ENCODE peak calls at places on chromosome 12, in ten cellular contexts. M is heart right ventricle; Y is pancreas; L is DND-41; R is upper lobe of right lung; T is CD8-positive, alpha-beta T cell; P is ovary; V is IMR-90; S is cardiac muscle cell; J is A673. E is an unnamed sample.

GRCh38 chr12:25269701-25270100 is 19.0 kb upstream of the KRAS start:
- DNase-seq in M (no peak), Y (no peak), L (no peak), R (no peak), T (no peak), P (no peak), V (no peak), S (no peak), J (no peak), E (no peak)

GRCh38 chr12:32116897-32117296 is 10.2 kb downstream of the BICD1 start:
- DNase-seq in M (no peak), Y (no peak), L (no peak), R (no peak), T (no peak), P (no peak), V (peak), S (no peak), J (peak), E (no peak)

GRCh38 chr12:120125029-120125428 is 8.5 kb upstream of the RAB35 start:
- DNase-seq in M (no peak), Y (no peak), L (no peak), R (no peak), T (no peak), P (no peak), V (no peak), S (no peak), J (no peak), E (no peak)

GRCh38 chr12:12837025-12837872 is 24.1 kb downstream of the DDX47 start:
- DNase-seq in M (no peak), Y (no peak), L (no peak), R (no peak), T (no peak), P (peak), V (peak), S (peak), J (peak), E (no peak)

GRCh38 chr12:125284945-125285344 is 219.7 kb downstream of the AACS start:
- DNase-seq in M (no peak), Y (no peak), L (no peak), R (no peak), T (no peak), P (no peak), V (no peak), S (no peak), J (no peak), E (no peak)

GRCh38 chr12:67742461-67742860 is 93.9 kb downstream of the DYRK2 start:
- DNase-seq in M (no peak), Y (no peak), L (no peak), R (no peak), T (no peak), P (no peak), V (peak), S (peak), J (no peak), E (no peak)

GRCh38 chr12:45050751-45051489 is at the start of gene DBX2:
- DNase-seq in M (peak), Y (no peak), L (no peak), R (no peak), T (no peak), P (no peak), V (no peak), S (peak), J (peak), E (no peak)

GRCh38 chr12:27517532-27517931 is 6.5 kb upstream of the PPFIBP1 start:
- DNase-seq in M (no peak), Y (no peak), L (no peak), R (no peak), T (no peak), P (no peak), V (no peak), S (peak), J (no peak), E (no peak)

GRCh38 chr12:85835417-85835809 is 796 bp downstream of the RASSF9 start:
- DNase-seq in M (no peak), Y (no peak), L (no peak), R (no peak), T (no peak), P (no peak), V (peak), S (peak), J (no peak), E (no peak)

GRCh38 chr12:62827855-62828254 is 107.1 kb downstream of the PPM1H start:
- DNase-seq in M (no peak), Y (no peak), L (no peak), R (no peak), T (no peak), P (no peak), V (no peak), S (no peak), J (no peak), E (no peak)

GRCh38 chr12:1077036-1077803 is 86.2 kb downstream of the ERC1 start:
- DNase-seq in M (no peak), Y (no peak), L (no peak), R (no peak), T (no peak), P (no peak), V (no peak), S (no peak), J (no peak), E (no peak)

GRCh38 chr12:49662998-49663843 is 39.9 kb downstream of the PRPF40B start:
- DNase-seq in M (peak), Y (no peak), L (peak), R (peak), T (peak), P (peak), V (peak), S (peak), J (peak), E (no peak)

GRCh38 chr12:60205500-60205899 is 609.7 kb downstream of the SLC16A7 start:
- DNase-seq in M (no peak), Y (peak), L (no peak), R (no peak), T (no peak), P (no peak), V (peak), S (peak), J (peak), E (no peak)

GRCh38 chr12:12721251-12721689 is 4.1 kb downstream of the CDKN1B start:
- DNase-seq in M (no peak), Y (no peak), L (no peak), R (no peak), T (peak), P (no peak), V (no peak), S (no peak), J (no peak), E (no peak)

GRCh38 chr12:112035219-112035765 is 22.1 kb downstream of the ERP29 start:
- DNase-seq in M (no peak), Y (no peak), L (no peak), R (no peak), T (no peak), P (no peak), V (no peak), S (no peak), J (no peak), E (no peak)

GRCh38 chr12:52052471-52053186 is 1.4 kb downstream of the NR4A1 start:
- DNase-seq in M (no peak), Y (peak), L (peak), R (no peak), T (peak), P (peak), V (peak), S (peak), J (no peak), E (no peak)

GRCh38 chr12:67069451-67070306 is 199.5 kb upstream of the CAND1 start:
- DNase-seq in M (no peak), Y (peak), L (peak), R (peak), T (no peak), P (peak), V (no peak), S (peak), J (peak), E (no peak)

GRCh38 chr12:47725893-47726292 is 603 bp upstream of the ENDOU start:
- DNase-seq in M (no peak), Y (no peak), L (no peak), R (no peak), T (no peak), P (no peak), V (peak), S (peak), J (peak), E (peak)

GRCh38 chr12:70759161-70759918 is 122.1 kb upstream of the PTPRB start:
- DNase-seq in M (no peak), Y (no peak), L (no peak), R (no peak), T (no peak), P (no peak), V (no peak), S (no peak), J (no peak), E (no peak)

GRCh38 chr12:12804432-12804886 is 8.7 kb upstream of the DDX47 start:
- DNase-seq in M (no peak), Y (no peak), L (no peak), R (no peak), T (no peak), P (no peak), V (peak), S (no peak), J (no peak), E (peak)

GRCh38 chr12:115980339-115980738 is 297.2 kb downstream of the MED13L start:
- DNase-seq in M (no peak), Y (no peak), L (no peak), R (no peak), T (no peak), P (no peak), V (no peak), S (no peak), J (no peak), E (no peak)

GRCh38 chr12:48001426-48002178 is 2.7 kb downstream of the COL2A1 start:
- DNase-seq in M (peak), Y (peak), L (no peak), R (no peak), T (no peak), P (peak), V (no peak), S (peak), J (peak), E (no peak)

GRCh38 chr12:50249464-50250229 is 33.7 kb downstream of the LIMA1 start:
- DNase-seq in M (no peak), Y (no peak), L (no peak), R (no peak), T (no peak), P (no peak), V (no peak), S (peak), J (no peak), E (no peak)

GRCh38 chr12:121524196-121524930 is 56.5 kb downstream of the KDM2B start:
- DNase-seq in M (no peak), Y (no peak), L (no peak), R (no peak), T (no peak), P (no peak), V (no peak), S (no peak), J (no peak), E (no peak)

GRCh38 chr12:111424793-111425251 is 19.1 kb downstream of the SH2B3 start:
- DNase-seq in M (no peak), Y (no peak), L (no peak), R (no peak), T (no peak), P (no peak), V (no peak), S (no peak), J (no peak), E (no peak)

GRCh38 chr12:57521475-57522018 is 1.1 kb upstream of the MBD6 start:
- DNase-seq in M (peak), Y (peak), L (peak), R (peak), T (peak), P (peak), V (peak), S (peak), J (no peak), E (no peak)

GRCh38 chr12:116403546-116403945 is 126.1 kb upstream of the MED13L start:
- DNase-seq in M (no peak), Y (no peak), L (no peak), R (no peak), T (no peak), P (no peak), V (no peak), S (no peak), J (no peak), E (no peak)

GRCh38 chr12:87439990-87440827 is 589.0 kb downstream of the C12orf50 start:
- DNase-seq in M (no peak), Y (no peak), L (no peak), R (no peak), T (no peak), P (no peak), V (peak), S (peak), J (peak), E (peak)

GRCh38 chr12:13947237-13947945 is 34.0 kb downstream of the GRIN2B start:
- DNase-seq in M (no peak), Y (no peak), L (no peak), R (no peak), T (no peak), P (no peak), V (no peak), S (no peak), J (no peak), E (no peak)

GRCh38 chr12:83389237-83389996 is 702.7 kb downstream of the TMTC2 start:
- DNase-seq in M (peak), Y (peak), L (no peak), R (peak), T (no peak), P (no peak), V (no peak), S (no peak), J (peak), E (no peak)

GRCh38 chr12:127599441-127599840 is 667.5 kb upstream of the TMEM132C start:
- DNase-seq in M (no peak), Y (no peak), L (no peak), R (no peak), T (no peak), P (no peak), V (no peak), S (no peak), J (no peak), E (no peak)

GRCh38 chr12:43903686-43904085 is 67.8 kb downstream of the TMEM117 start:
- DNase-seq in M (no peak), Y (no peak), L (no peak), R (no peak), T (no peak), P (no peak), V (no peak), S (no peak), J (no peak), E (no peak)

GRCh38 chr12:32659908-32660440 is 19.1 kb upstream of the DNM1L start:
- DNase-seq in M (no peak), Y (no peak), L (no peak), R (no peak), T (no peak), P (no peak), V (no peak), S (no peak), J (no peak), E (no peak)

GRCh38 chr12:90099288-90099687 is 390.6 kb upstream of the ATP2B1 start:
- DNase-seq in M (no peak), Y (no peak), L (no peak), R (no peak), T (no peak), P (no peak), V (peak), S (no peak), J (peak), E (no peak)

DNA sequence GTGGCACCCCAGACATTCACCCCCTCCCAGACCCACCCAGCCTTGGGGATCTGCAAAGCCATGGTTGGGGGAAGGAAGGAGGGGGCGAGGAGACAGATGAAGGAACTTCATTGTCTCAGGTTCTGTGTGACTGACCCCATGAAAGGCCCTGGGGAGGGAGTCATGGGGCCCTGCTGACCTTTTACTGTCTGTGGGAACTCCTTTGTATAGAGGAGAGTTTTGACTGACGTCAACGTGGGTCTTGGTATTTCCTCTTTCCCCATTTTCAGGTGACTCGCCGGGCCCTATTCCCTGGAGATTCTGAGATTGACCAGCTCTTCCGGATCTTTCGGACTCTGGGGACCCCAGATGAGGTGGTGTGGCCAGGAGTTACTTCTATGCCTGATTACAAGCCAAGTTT is 3.1 kb upstream of the RAB5B start:
- DNase-seq in M (no peak), Y (no peak), L (no peak), R (no peak), T (no peak), P (no peak), V (peak), S (peak), J (no peak), E (no peak)
- TF ChIP-seq CTCF in M (no peak), Y (no peak), L (no peak), R (no peak), T (no peak), P (no peak), V (no peak), S (no peak), J (no peak), E (no peak)

GRCh38 chr12:108854055-108854452 is 3.3 kb downstream of the SSH1 start:
- DNase-seq in M (no peak), Y (no peak), L (no peak), R (no peak), T (no peak), P (no peak), V (peak), S (peak), J (no peak), E (no peak)
- H3K4me3 ChIP-seq in M (no peak), Y (no peak), L (no peak), R (peak), T (no peak), P (no peak), V (no peak), S (no peak), J (no peak), E (peak)

GRCh38 chr12:92735131-92735721 is 32.4 kb downstream of the PLEKHG7 start:
- DNase-seq in M (no peak), Y (no peak), L (no peak), R (no peak), T (no peak), P (no peak), V (peak), S (peak), J (peak), E (peak)
- TF ChIP-seq CTCF in M (no peak), Y (no peak), L (no peak), R (no peak), T (no peak), P (no peak), V (peak), S (no peak), J (peak), E (no peak)

GRCh38 chr12:96143827-96144226 is 50.3 kb upstream of the ELK3 start:
- DNase-seq in M (no peak), Y (no peak), L (no peak), R (no peak), T (no peak), P (no peak), V (no peak), S (peak), J (no peak), E (no peak)
- H3K4me3 ChIP-seq in M (no peak), Y (no peak), L (no peak), R (no peak), T (peak), P (no peak), V (no peak), S (no peak), J (no peak), E (no peak)

E was measured in AG04449.